ENCODE peak calls at places on chromosomes 4 and X, in ten cellular contexts. E is left colon; Q is GM23248; N is stimulated activated CD4-positive, alpha-beta T cell treated with anti-CD3 and anti-CD28 coated beads, Interleukin-4, amount 100 ng/mL, for 48 hours; A is AG08395; C is iPS-NIHi11; M is skeletal muscle cell; D is NCI-H2107; K is mucosa of descending colon; Z is ELR. P is an unnamed sample.

GRCh38 chr4:26854701-26855100 is 5.9 kb upstream of the STIM2 start:
- DNase-seq in C (no peak), N (no peak), E (no peak), A (no peak), D (no peak), K (no peak), Q (no peak), M (no peak), Z (no peak), P (no peak)

GRCh38 chr4:8297141-8297601 is 27.6 kb downstream of the HTRA3 start:
- DNase-seq in M (no peak), Q (no peak), Z (no peak), D (no peak), N (no peak), A (no peak), K (no peak), E (no peak), C (no peak), P (no peak)

GRCh38 chr4:167614866-167615265 is 380.6 kb upstream of the SPOCK3 start:
- DNase-seq in C (no peak), N (no peak), K (no peak), M (no peak), D (no peak), E (no peak), A (no peak), Q (no peak), Z (peak), P (no peak)

GRCh38 chr4:88697588-88698329 is at the start of gene NAP1L5:
- DNase-seq in K (peak), A (peak), D (peak), Q (peak), Z (peak), C (peak), E (peak), M (peak), N (peak), P (peak)

GRCh38 chrX:108399427-108400165 is 38.6 kb downstream of the COL4A6 start:
- DNase-seq in E (no peak), D (no peak), C (no peak), A (no peak), K (no peak), Z (peak), M (peak), Q (peak), N (no peak), P (no peak)

GRCh38 chrX:107619836-107620235 is 8.5 kb upstream of the PRPS1 start:
- DNase-seq in D (no peak), A (no peak), E (no peak), Z (no peak), Q (no peak), K (no peak), C (no peak), N (no peak), M (no peak), P (no peak)

GRCh38 chrX:74286950-74287349 is 17.0 kb upstream of the ZCCHC13 start:
- DNase-seq in D (no peak), E (no peak), K (no peak), Q (peak), A (no peak), C (no peak), N (no peak), Z (peak), M (peak), P (no peak)

GRCh38 chr4:37889849-37890500 is 909 bp upstream of the TBC1D1 start:
- DNase-seq in Z (no peak), K (peak), D (no peak), M (no peak), Q (peak), C (peak), E (peak), A (no peak), N (no peak), P (no peak)

GRCh38 chrX:131762802-131763234 is 218.9 kb downstream of the OR13H1 start:
- DNase-seq in C (peak), N (no peak), Z (peak), K (no peak), A (peak), Q (peak), M (no peak), E (peak), D (no peak), P (no peak)

GRCh38 chr4:123953556-123953955 is 557.0 kb downstream of the SPRY1 start:
- DNase-seq in A (peak), Q (peak), N (no peak), E (no peak), M (no peak), K (no peak), C (no peak), D (no peak), Z (no peak), P (no peak)

GRCh38 chr4:114597410-114598115 is 1.0 kb upstream of the UGT8 start:
- DNase-seq in Z (no peak), N (no peak), D (no peak), Q (no peak), K (peak), E (peak), A (no peak), C (peak), M (no peak), P (peak)

GRCh38 chr4:173735055-173735454 is 205.0 kb upstream of the HAND2 start:
- DNase-seq in C (no peak), A (peak), Z (no peak), D (no peak), E (no peak), K (no peak), N (no peak), M (peak), Q (peak), P (no peak)

GRCh38 chr4:5787311-5787710 is 76.3 kb downstream of the EVC start:
- DNase-seq in Z (no peak), D (no peak), M (no peak), C (no peak), A (no peak), K (no peak), E (no peak), Q (no peak), N (no peak), P (no peak)

P was measured in DMS153.